ENCODE peak calls at places on chromosomes 11 and 22, in seven cellular contexts. D is stimulated activated CD4-positive, alpha-beta T cell treated with anti-CD3 and anti-CD28 coated beads, Interleukin-15, amount 100 ng/mL, for 1 hour; F is M059J; P is CD4-positive, alpha-beta T cell; K is lung microvascular endothelial cell; Z is mucosa of gallbladder; E is body of pancreas. G is an unnamed sample.

GRCh38 chr11:126132319-126132718 is 69.7 kb upstream of the CDON start:
- DNase-seq in D (no peak), F (peak), P (no peak), K (no peak), Z (peak), E (peak), G (no peak)

GRCh38 chr11:15865212-15865987 is 490.9 kb downstream of the SOX6 start:
- DNase-seq in D (no peak), F (no peak), P (no peak), K (peak), Z (no peak), E (no peak), G (no peak)

GRCh38 chr22:19122752-19123492 is 710 bp upstream of the DGCR2 start:
- DNase-seq in D (no peak), F (peak), P (no peak), K (peak), Z (peak), E (no peak), G (no peak)

GRCh38 chr22:23070418-23071162 is at the start of gene GNAZ:
- DNase-seq in D (no peak), F (no peak), P (peak), K (no peak), Z (no peak), E (peak), G (no peak)

GRCh38 chr11:118211006-118211405 is 13.8 kb downstream of the JAML start:
- DNase-seq in D (no peak), F (peak), P (no peak), K (peak), Z (no peak), E (no peak), G (no peak)

GRCh38 chr11:116207781-116208180 is 565.0 kb downstream of the BUD13 start:
- DNase-seq in D (no peak), F (no peak), P (no peak), K (no peak), Z (no peak), E (no peak), G (no peak)

GRCh38 chr11:133834399-133835257 is 10.7 kb downstream of the SPATA19 start:
- DNase-seq in D (no peak), F (no peak), P (no peak), K (no peak), Z (no peak), E (no peak), G (no peak)

GRCh38 chr11:72217856-72218745 is 1.5 kb downstream of the FOLR2 start:
- DNase-seq in D (no peak), F (no peak), P (no peak), K (no peak), Z (no peak), E (no peak), G (no peak)

GRCh38 chr22:37195921-37196320 is 7.9 kb upstream of the C1QTNF6 start:
- DNase-seq in D (no peak), F (peak), P (no peak), K (no peak), Z (no peak), E (no peak), G (no peak)

GRCh38 chr11:27971256-27971655 is 136.7 kb downstream of the KIF18A start:
- DNase-seq in D (no peak), F (peak), P (no peak), K (no peak), Z (no peak), E (no peak), G (no peak)

GRCh38 chr11:7587712-7588111 is 73.9 kb downstream of the PPFIBP2 start:
- DNase-seq in D (no peak), F (no peak), P (no peak), K (no peak), Z (no peak), E (no peak), G (no peak)

GRCh38 chr11:66907751-66908173 is 50.4 kb downstream of the PC start:
- DNase-seq in D (no peak), F (peak), P (no peak), K (no peak), Z (no peak), E (no peak), G (no peak)

GRCh38 chr11:22807391-22807790 is 22.2 kb downstream of the SVIP start:
- DNase-seq in D (no peak), F (no peak), P (no peak), K (peak), Z (no peak), E (no peak), G (no peak)

GRCh38 chr11:43268786-43269185 is 43.0 kb upstream of the API5 start:
- DNase-seq in D (no peak), F (no peak), P (no peak), K (no peak), Z (no peak), E (no peak), G (no peak)

GRCh38 chr11:34242037-34242625 is 115.7 kb downstream of the ABTB2 start:
- DNase-seq in D (no peak), F (peak), P (no peak), K (no peak), Z (no peak), E (no peak), G (no peak)

GRCh38 chr22:49638788-49639187 is 188.9 kb downstream of the BRD1 start:
- DNase-seq in D (no peak), F (peak), P (no peak), K (peak), Z (peak), E (no peak), G (no peak)

GRCh38 chr22:30947163-30947820 is 21.3 kb downstream of the MORC2 start:
- DNase-seq in D (no peak), F (no peak), P (no peak), K (peak), Z (no peak), E (no peak), G (no peak)

GRCh38 chr22:19875061-19875530 is 20.4 kb upstream of the GNB1L start:
- DNase-seq in D (no peak), F (no peak), P (no peak), K (no peak), Z (no peak), E (peak), G (no peak)

GRCh38 chr11:2268911-2269600 is 1.3 kb downstream of the ASCL2 start:
- DNase-seq in D (peak), F (no peak), P (no peak), K (no peak), Z (peak), E (peak), G (no peak)

GRCh38 chr22:45671783-45672563 is at the start of gene ATXN10:
- DNase-seq in D (peak), F (peak), P (peak), K (peak), Z (peak), E (peak), G (no peak)

GRCh38 chr11:93614111-93614784 is 47.2 kb upstream of the CEP295 start:
- DNase-seq in D (no peak), F (no peak), P (peak), K (no peak), Z (no peak), E (no peak), G (no peak)

G was measured in GM12864.